ENCODE peak calls at places on chromosomes 5 and 9, in ten cellular contexts. U, A, B, S, T, Y, N, V, H and W are unnamed samples.

GRCh38 chr5:138051441-138052296 is 18.8 kb upstream of the FAM13B start:
- DNase-seq in U (no peak), V (no peak), H (no peak), A (no peak), B (no peak), Y (no peak), N (no peak), T (no peak), S (no peak), W (no peak)

GRCh38 chr9:130499804-130500263 is 55.1 kb downstream of the ASS1 start:
- DNase-seq in U (no peak), T (no peak), V (no peak), S (no peak), Y (no peak), N (no peak), A (peak), H (no peak), B (peak), W (no peak)

GRCh38 chr9:119004618-119004990 is 364.6 kb downstream of the BRINP1 start:
- DNase-seq in Y (no peak), H (no peak), A (no peak), V (peak), U (no peak), S (no peak), B (no peak), N (no peak), T (no peak), W (peak)

GRCh38 chr5:141349917-141350619 is at the start of gene PCDHGB1:
- DNase-seq in V (no peak), A (peak), B (peak), H (peak), U (peak), N (peak), T (peak), Y (peak), S (peak), W (peak)

GRCh38 chr5:107916731-107917725 is 246.3 kb upstream of the EFNA5 start:
- DNase-seq in S (no peak), U (no peak), T (no peak), N (no peak), A (peak), H (no peak), B (no peak), V (no peak), Y (no peak), W (no peak)

GRCh38 chr5:62732677-62733121 is 154.1 kb downstream of the LRRC70 start:
- DNase-seq in U (no peak), H (no peak), N (no peak), B (peak), S (no peak), Y (no peak), A (no peak), T (no peak), V (no peak), W (no peak)

GRCh38 chr5:159341145-159341544 is 10.9 kb upstream of the IL12B start:
- DNase-seq in B (no peak), V (no peak), N (no peak), A (no peak), U (no peak), H (no peak), S (no peak), T (no peak), Y (no peak), W (no peak)

GRCh38 chr5:128053291-128053954 is 30.1 kb upstream of the SLC12A2 start:
- DNase-seq in T (no peak), H (no peak), B (no peak), Y (no peak), S (no peak), N (no peak), U (no peak), V (no peak), A (peak), W (no peak)

GRCh38 chr5:147887026-147887627 is 8.6 kb downstream of the SCGB3A2 start:
- DNase-seq in U (no peak), Y (peak), B (peak), N (no peak), T (peak), V (no peak), H (peak), S (no peak), A (peak), W (no peak)

GRCh38 chr5:149517461-149518122 is 33.6 kb downstream of the CSNK1A1 start:
- DNase-seq in U (no peak), H (peak), T (peak), N (no peak), B (peak), A (no peak), Y (peak), S (no peak), V (no peak), W (no peak)

GRCh38 chr9:69097053-69097452 is 61.5 kb downstream of the FXN start:
- DNase-seq in S (no peak), B (no peak), Y (peak), A (no peak), N (no peak), U (no peak), H (peak), T (no peak), V (no peak), W (peak)

GRCh38 chr5:150409638-150410523 is 2.8 kb downstream of the CD74 start:
- DNase-seq in A (peak), V (peak), S (peak), Y (peak), B (peak), U (peak), H (peak), N (peak), T (peak), W (peak)

GRCh38 chr9:12712532-12712931 is 19.3 kb downstream of the TYRP1 start:
- DNase-seq in A (no peak), Y (no peak), H (no peak), N (no peak), B (no peak), V (no peak), U (no peak), T (no peak), S (no peak), W (no peak)

GRCh38 chr5:10801931-10802674 is 41.1 kb upstream of the DAP start:
- DNase-seq in A (no peak), U (no peak), N (no peak), S (no peak), H (peak), T (no peak), V (no peak), B (no peak), Y (peak), W (peak)

GRCh38 chr5:163565931-163566608 is 60.7 kb downstream of the MAT2B start:
- DNase-seq in A (peak), V (no peak), N (no peak), S (peak), Y (peak), B (peak), U (no peak), H (peak), T (no peak), W (peak)

GRCh38 chr5:36059571-36060515 is 6.8 kb downstream of the UGT3A2 start:
- DNase-seq in H (no peak), Y (no peak), S (no peak), B (no peak), A (no peak), T (no peak), N (no peak), V (no peak), U (no peak), W (no peak)

GRCh38 chr5:170638051-170638450 is 134.2 kb downstream of the KCNIP1 start:
- DNase-seq in H (no peak), S (peak), V (no peak), T (no peak), U (peak), A (no peak), Y (no peak), N (no peak), B (no peak), W (no peak)

GRCh38 chr9:98374385-98375051 is 119.1 kb upstream of the TBC1D2 start:
- DNase-seq in S (no peak), V (no peak), A (no peak), B (no peak), N (no peak), Y (peak), U (no peak), H (peak), T (peak), W (peak)

GRCh38 chr5:5203441-5203840 is 63.3 kb downstream of the ADAMTS16 start:
- DNase-seq in V (no peak), T (no peak), H (no peak), Y (no peak), B (no peak), S (no peak), N (no peak), A (no peak), U (no peak), W (no peak)

GRCh38 chr5:65394078-65394477 is 87.6 kb downstream of the ADAMTS6 start:
- DNase-seq in A (no peak), V (no peak), H (peak), S (no peak), U (no peak), B (no peak), Y (no peak), T (no peak), N (no peak), W (peak)

GRCh38 chr9:120876842-120877240 is at the start of gene PHF19:
- DNase-seq in A (no peak), N (no peak), V (no peak), H (peak), Y (peak), T (peak), S (no peak), U (no peak), B (peak), W (peak)

GRCh38 chr9:92711146-92711545 is 41.2 kb upstream of the IPPK start:
- DNase-seq in T (no peak), V (no peak), N (no peak), H (no peak), U (no peak), B (no peak), A (no peak), S (no peak), Y (no peak), W (no peak)

GRCh38 chr5:177498013-177498847 is 826 bp upstream of the PDLIM7 start:
- DNase-seq in Y (peak), B (no peak), U (no peak), T (no peak), S (no peak), N (no peak), V (no peak), A (no peak), H (peak), W (peak)

GRCh38 chr9:133285252-133285775 is 10.3 kb upstream of the ABO start:
- DNase-seq in T (no peak), U (peak), B (no peak), N (no peak), Y (no peak), V (no peak), H (no peak), A (peak), S (no peak), W (no peak)

GRCh38 chr5:83145882-83146331 is 68.6 kb downstream of the XRCC4 start:
- DNase-seq in A (no peak), Y (no peak), H (no peak), S (no peak), V (no peak), U (no peak), B (no peak), N (no peak), T (no peak), W (no peak)

GRCh38 chr5:82570-82969 is 9.4 kb upstream of the PLEKHG4B start:
- DNase-seq in Y (no peak), U (no peak), S (no peak), A (no peak), T (no peak), N (no peak), H (no peak), B (no peak), V (no peak), W (no peak)

GRCh38 chr5:120806132-120806531 is 342.0 kb downstream of the PRR16 start:
- DNase-seq in B (no peak), Y (no peak), U (no peak), V (no peak), H (no peak), T (no peak), S (no peak), N (no peak), A (no peak), W (peak)

GRCh38 chr9:36456480-36457115 is 56.5 kb upstream of the RNF38 start:
- DNase-seq in A (no peak), V (no peak), S (no peak), N (no peak), B (no peak), Y (peak), U (no peak), H (peak), T (no peak), W (no peak)

GRCh38 chr9:38673399-38673798 is 46.5 kb downstream of the FAM240B start:
- DNase-seq in H (no peak), V (no peak), U (no peak), B (no peak), Y (no peak), A (no peak), T (no peak), N (no peak), S (no peak), W (no peak)